ENCODE peak calls at places on chromosomes 7 and 10, in five cellular contexts. B is AG04450, L is prostate gland, X is mammary epithelial cell, V is aorta. J is an unnamed sample. For H3K9me3, the result is how much of the 10 kb centered on the place peaks cover.

GRCh38 chr10:3755440-3756359 is 29.3 kb downstream of the KLF6 start:
- DNase-seq in B (no peak), L (no peak), X (no peak), V (no peak), J (no peak)

GRCh38 chr10:58588673-58589265 is 76.1 kb downstream of the BICC1 start:
- DNase-seq in B (no peak), L (no peak), X (peak), V (no peak), J (no peak)

GRCh38 chr10:124670849-124671248 is 73.3 kb downstream of the FAM53B start:
- DNase-seq in B (no peak), L (no peak), X (no peak), V (no peak), J (no peak)

GRCh38 chr7:55080000-55080629 is 61.3 kb downstream of the EGFR start:
- DNase-seq in B (no peak), L (no peak), X (no peak), V (no peak), J (no peak)

GRCh38 chr10:88473989-88474883 is 108.9 kb downstream of the RNLS start:
- DNase-seq in B (no peak), L (peak), X (peak), V (no peak), J (no peak)

GRCh38 chr7:142301923-142302550 is 44.2 kb upstream of the PRSS58 start:
- DNase-seq in B (no peak), L (no peak), X (no peak), V (no peak), J (no peak)

GRCh38 chr7:37495574-37496184 is 47.0 kb upstream of the ELMO1 start:
- DNase-seq in B (no peak), L (no peak), X (peak), V (no peak), J (no peak)

GRCh38 chr10:121975295-121976086 is 474 bp upstream of the NSMCE4A start:
- DNase-seq in B (no peak), L (no peak), X (no peak), V (no peak), J (no peak)

GRCh38 chr7:149175150-149175549 is 20.2 kb upstream of the ZNF282 start:
- DNase-seq in B (no peak), L (no peak), X (no peak), V (no peak), J (no peak)

GRCh38 chr10:81885491-81885890 is 10.5 kb downstream of the NRG3 start:
- DNase-seq in B (no peak), L (no peak), X (no peak), V (no peak), J (no peak)

GRCh38 chr10:81884856-81885255 is 9.9 kb downstream of the NRG3 start:
- DNase-seq in B (no peak), L (no peak), X (no peak), V (no peak), J (no peak)

GRCh38 chr10:81894616-81895015 is 19.6 kb downstream of the NRG3 start:
- DNase-seq in B (no peak), L (no peak), X (no peak), V (no peak), J (no peak)

GRCh38 chr10:81886939-81887338 is 11.9 kb downstream of the NRG3 start:
- DNase-seq in B (no peak), L (no peak), X (no peak), V (no peak), J (no peak)

DNA sequence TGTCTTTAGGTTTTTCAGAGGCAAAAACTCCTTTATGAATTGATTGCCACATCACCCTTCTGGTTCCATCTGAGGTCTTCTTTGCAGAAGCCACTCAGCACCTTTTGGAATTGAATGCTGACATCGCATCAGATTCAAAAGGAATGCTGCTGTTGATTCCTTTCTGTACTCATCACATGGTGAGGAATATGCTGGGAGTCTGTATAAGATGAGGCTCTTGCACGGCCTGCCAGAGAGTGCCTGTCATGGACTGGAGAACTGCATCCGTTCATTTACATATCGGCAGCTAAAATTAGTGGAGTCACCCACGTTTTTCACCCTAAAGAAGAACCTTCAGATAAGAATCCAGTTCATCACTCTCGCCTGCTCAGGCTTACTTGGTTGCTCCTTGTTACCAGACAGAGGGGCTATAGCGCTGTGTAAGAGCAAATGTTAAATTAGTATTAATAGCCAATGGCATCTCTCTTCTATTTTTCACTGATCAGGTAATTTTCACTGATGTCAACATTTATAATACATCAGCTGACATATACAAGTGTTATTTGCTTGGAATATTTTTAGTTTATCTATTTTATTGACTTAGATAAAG is 14.3 kb downstream of the NRG3 start:
- DNase-seq in B (no peak), L (no peak), X (no peak), V (no peak), J (no peak)
- H3K9me3 ChIP-seq in B (under half), L (under half), X (under half), V (under half), J (under half)

DNA sequence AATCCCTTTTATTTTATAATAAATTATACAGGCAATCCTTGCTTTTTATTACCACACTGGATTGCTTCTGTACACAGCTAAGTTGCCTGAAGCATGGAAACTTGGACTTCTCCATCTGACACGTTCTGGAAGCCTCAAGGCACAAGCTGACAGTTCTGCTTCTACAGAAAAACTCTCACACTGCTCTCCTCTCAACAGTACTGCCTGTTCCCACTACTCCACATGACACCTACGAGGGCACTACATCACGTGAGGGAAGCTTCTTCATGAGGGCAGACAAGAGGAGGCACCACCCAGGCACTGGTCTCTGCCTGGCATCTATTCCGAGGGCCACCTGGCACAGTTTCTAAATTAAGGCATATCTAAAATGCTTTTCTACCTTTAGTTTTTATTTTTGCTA is 16.8 kb upstream of the FAM133B start:
- DNase-seq in B (no peak), L (no peak), X (no peak), V (no peak), J (no peak)
- H3K9me3 ChIP-seq in B (under half), L (under half), X (under half), V (under half), J (under half)

DNA sequence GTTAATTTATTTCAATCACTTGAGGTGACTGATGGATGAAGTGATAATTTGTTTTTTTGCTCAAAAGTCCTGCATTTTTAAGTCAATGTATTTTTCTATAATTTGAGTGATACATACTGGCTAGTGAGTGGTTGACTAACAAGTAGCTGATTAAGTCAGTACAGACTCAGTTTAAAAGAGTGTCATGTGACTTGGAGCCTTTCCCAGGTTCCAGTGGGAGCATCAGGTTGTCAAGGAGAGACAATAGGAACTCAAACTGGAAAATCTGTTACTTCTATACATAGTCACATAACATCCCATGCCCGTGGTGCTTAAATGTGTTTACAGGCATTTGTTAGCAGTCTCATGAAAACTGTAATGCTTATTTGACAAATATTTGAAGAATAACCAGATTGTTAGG is 154.7 kb downstream of the ANK3 start:
- DNase-seq in B (no peak), L (peak), X (peak), V (no peak), J (peak)
- H3K9me3 ChIP-seq in B (under half), L (under half), X (under half), V (under half), J (under half)

DNA sequence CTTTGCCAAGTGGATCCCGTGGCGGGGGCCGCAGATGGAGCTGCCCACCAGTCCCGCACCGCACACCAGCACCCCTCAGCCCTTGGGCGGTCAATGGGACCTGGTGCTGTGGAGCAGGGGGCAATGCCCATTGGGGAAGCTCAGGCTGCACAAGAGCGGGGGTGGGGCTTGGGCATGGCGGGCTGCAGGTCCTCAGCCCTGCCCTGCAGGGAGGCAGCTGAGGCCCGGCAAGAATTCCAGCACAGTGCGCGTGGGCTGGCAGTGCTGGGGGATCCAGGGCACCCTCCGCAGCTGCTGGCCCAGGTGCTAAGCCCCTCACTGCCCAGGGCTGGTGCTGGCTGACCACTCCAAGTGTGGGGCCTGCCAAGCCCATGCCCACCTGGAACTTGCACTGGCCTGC is 136.2 kb upstream of the ANKRD30A start:
- DNase-seq in B (no peak), L (no peak), X (no peak), V (no peak), J (no peak)
- H3K9me3 ChIP-seq in B (under half), L (under half), X (under half), V (under half), J (under half)

DNA sequence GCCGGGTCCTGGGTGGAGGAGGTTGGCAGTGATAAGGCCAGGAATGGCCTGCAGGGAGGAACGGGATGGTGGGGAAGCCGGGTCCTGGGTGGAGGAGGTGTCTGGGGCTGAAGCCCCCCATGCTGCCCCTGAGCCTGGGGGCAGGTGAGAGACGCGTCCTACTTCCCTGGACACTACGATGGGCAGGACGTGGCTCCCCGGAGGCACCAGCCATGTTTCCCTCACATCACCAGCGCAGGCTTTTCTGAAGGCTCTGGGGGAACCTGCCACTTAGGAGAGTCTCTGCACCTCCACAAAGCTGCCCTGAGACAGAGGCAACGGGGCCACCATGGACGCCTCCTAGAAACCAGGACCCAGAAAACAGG is 324.8 kb downstream of the DNAJB6 start:
- DNase-seq in B (no peak), L (no peak), X (no peak), V (no peak), J (no peak)
- H3K9me3 ChIP-seq in B (half or more), L (under half), X (under half), V (under half), J (under half)

GRCh38 chr7:57399972-57400371 is 50.0 kb upstream of the ZNF716 start:
- DNase-seq in B (no peak), L (no peak), X (no peak), V (no peak), J (no peak)
- H3K9me3 ChIP-seq in B (half or more), L (under half), X (half or more), V (under half), J (under half)

GRCh38 chr7:103051520-103051919 is 23.1 kb downstream of the FBXL13 start:
- DNase-seq in B (no peak), L (no peak), X (no peak), V (no peak), J (no peak)

DNA sequence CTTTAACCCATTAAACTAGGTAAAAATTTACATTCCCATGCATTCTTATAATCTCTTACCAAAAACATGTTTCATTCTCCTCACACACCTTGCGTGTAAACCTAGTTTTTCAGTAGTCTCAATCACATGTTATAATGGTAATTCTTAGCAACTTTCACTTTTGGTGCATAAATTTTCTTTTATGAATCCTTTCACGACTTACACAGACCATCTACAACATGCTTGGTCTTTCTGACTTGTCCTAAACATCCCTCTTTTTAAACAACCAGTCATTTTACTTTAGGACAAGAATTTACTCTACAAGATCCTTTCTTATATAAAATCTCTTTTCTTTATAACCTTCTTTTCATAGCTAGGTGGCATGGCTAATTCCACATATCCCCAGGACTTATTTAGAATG is 25.8 kb downstream of the FBXL13 start:
- DNase-seq in B (no peak), L (no peak), X (peak), V (no peak), J (no peak)
- H3K9me3 ChIP-seq in B (under half), L (under half), X (under half), V (under half), J (under half)